ENCODE peak calls at places on chromosomes 7 and 10, in nine cellular contexts. J is uterus, A is tibial nerve, B is K562, S is H54, Z is IMR-90, N is adrenal gland, O is prostate gland, G is HCT116. Q is an unnamed sample.

GRCh38 chr10:122341141-122341810 is 33.2 kb upstream of the PLEKHA1 start:
- DNase-seq in J (peak; percentile 69), A (no peak), B (no peak), S (no peak), Z (no peak), N (no peak), O (peak; percentile 76), G (no peak), Q (no peak)

GRCh38 chr10:44417761-44418160 is 32.9 kb upstream of the CXCL12 start:
- DNase-seq in J (peak; percentile 6), A (no peak), B (no peak), S (no peak), Z (no peak), N (no peak), O (no peak), G (no peak), Q (no peak)

GRCh38 chr7:16611711-16612110 is 33.8 kb downstream of the ANKMY2 start:
- DNase-seq in J (no peak), A (no peak), B (no peak), S (no peak), Z (no peak), N (no peak), O (no peak), G (no peak), Q (no peak)

GRCh38 chr10:5574642-5575131 is 49.9 kb downstream of the CALML3 start:
- DNase-seq in J (no peak), A (no peak), B (no peak), S (no peak), Z (no peak), N (no peak), O (no peak), G (no peak), Q (no peak)

GRCh38 chr10:106741131-106741530 is 423.4 kb downstream of the SORCS1 start:
- DNase-seq in J (no peak), A (no peak), B (no peak), S (no peak), Z (no peak), N (no peak), O (no peak), G (no peak), Q (no peak)

GRCh38 chr10:109306698-109307097 is 616.6 kb downstream of the XPNPEP1 start:
- DNase-seq in J (no peak), A (no peak), B (no peak), S (no peak), Z (peak; percentile 55), N (no peak), O (no peak), G (no peak), Q (no peak)

GRCh38 chr10:3787001-3787400 is 2.0 kb upstream of the KLF6 start:
- DNase-seq in J (no peak), A (no peak), B (no peak), S (no peak), Z (peak; percentile 12), N (no peak), O (no peak), G (no peak), Q (no peak)

GRCh38 chr10:64070241-64070640 is 549.0 kb downstream of the REEP3 start:
- DNase-seq in J (no peak), A (no peak), B (no peak), S (no peak), Z (no peak), N (no peak), O (no peak), G (no peak), Q (no peak)

GRCh38 chr7:142866361-142867096 is 11.7 kb downstream of the EPHB6 start:
- DNase-seq in J (no peak), A (no peak), B (peak; percentile 78), S (peak; percentile 24), Z (no peak), N (no peak), O (peak; percentile 57), G (no peak), Q (peak; percentile 11)

GRCh38 chr7:111640416-111640815 is 78.1 kb upstream of the IMMP2L start:
- DNase-seq in J (no peak), A (no peak), B (no peak), S (no peak), Z (no peak), N (no peak), O (no peak), G (no peak), Q (no peak)

GRCh38 chr7:84914598-84914997 is 272.3 kb downstream of the SEMA3D start:
- DNase-seq in J (no peak), A (no peak), B (no peak), S (no peak), Z (no peak), N (no peak), O (no peak), G (peak; percentile 10), Q (no peak)

GRCh38 chr10:102796407-102797176 is 40.6 kb downstream of the CYP17A1 start:
- DNase-seq in J (peak; percentile 85), A (peak; percentile 81), B (no peak), S (no peak), Z (peak; percentile 41), N (peak; percentile 93), O (peak; percentile 89), G (no peak), Q (peak; percentile 69)
- TF ChIP-seq POLR2A in J (no peak), A (peak; percentile 56), B (no peak), S (no peak), Z (no peak), N (no peak), O (peak; percentile 30), G (no peak), Q (peak; percentile 65)

DNA sequence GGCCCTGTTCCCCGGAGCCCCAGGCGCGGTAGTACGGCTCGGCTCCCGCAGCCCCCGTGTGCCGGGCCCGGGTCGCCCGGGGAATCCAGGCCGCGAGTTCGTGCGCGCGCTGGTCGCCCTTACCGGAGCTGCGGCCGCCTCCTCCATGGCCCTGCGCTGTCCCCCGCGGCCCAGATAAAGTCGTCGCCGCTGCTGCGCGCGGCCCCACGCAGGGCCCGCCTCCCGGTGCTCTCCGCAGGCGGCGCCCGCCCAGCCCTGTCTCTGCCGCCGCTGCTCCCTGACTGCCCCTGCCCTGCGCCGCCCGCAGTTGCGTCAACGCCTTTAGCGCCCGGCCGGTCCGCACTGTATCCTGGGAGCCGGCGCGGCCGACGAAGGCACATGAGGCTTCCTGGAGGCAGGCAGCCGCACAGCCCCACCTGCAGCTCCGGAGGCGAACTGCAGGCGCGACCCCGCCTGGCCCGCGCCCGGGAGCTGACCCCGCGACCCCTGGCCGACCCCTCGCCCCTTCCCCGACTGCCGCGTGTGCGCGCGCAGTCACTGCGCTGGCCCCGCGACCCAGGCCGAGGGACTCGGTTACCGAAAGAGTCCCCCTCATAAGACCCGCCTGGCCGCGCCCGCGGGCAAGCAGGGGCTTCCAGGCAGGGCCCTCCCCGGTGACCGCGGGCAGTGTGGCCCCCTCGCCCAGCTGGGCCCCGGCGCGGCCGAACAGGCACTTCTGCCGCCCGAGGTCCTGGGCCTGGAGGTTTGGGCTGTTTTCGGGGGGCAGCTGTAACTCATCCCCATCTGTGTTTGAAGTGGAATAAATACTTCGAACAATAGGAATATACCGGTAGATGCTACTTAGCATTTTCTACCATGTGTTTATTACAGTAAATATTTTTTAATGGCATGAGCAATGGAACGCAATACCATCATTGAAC is 127.1 kb upstream of the ZNF746 start:
- DNase-seq in J (peak; percentile 87), A (peak; percentile 86), B (peak; percentile 95), S (peak; percentile 93), Z (peak; percentile 91), N (peak; percentile 94), O (peak; percentile 90), G (peak; percentile 81), Q (peak; percentile 98)
- TF ChIP-seq POLR2A in J (no peak), A (no peak), B (peak; percentile 90), S (peak; percentile 94), Z (peak; percentile 87), N (peak; percentile 80), O (peak; percentile 74), G (peak; percentile 51), Q (peak; percentile 89)

GRCh38 chr10:119541046-119541445 is 1.5 kb downstream of the RGS10 start:
- DNase-seq in J (no peak), A (no peak), B (no peak), S (no peak), Z (peak; percentile 40), N (no peak), O (no peak), G (no peak), Q (peak; percentile 31)

GRCh38 chr10:119540038-119540437 is 2.5 kb downstream of the RGS10 start:
- DNase-seq in J (no peak), A (no peak), B (no peak), S (no peak), Z (no peak), N (no peak), O (no peak), G (no peak), Q (no peak)

GRCh38 chr10:119542990-119543813 is 683 bp upstream of the RGS10 start:
- DNase-seq in J (peak; percentile 54), A (peak; percentile 19), B (peak; percentile 72), S (peak; percentile 55), Z (peak; percentile 49), N (peak; percentile 30), O (peak; percentile 43), G (no peak), Q (peak; percentile 78)

GRCh38 chr10:119542357-119542989 is at the start of gene RGS10:
- DNase-seq in J (peak; percentile 80), A (peak; percentile 67), B (peak; percentile 85), S (peak; percentile 77), Z (peak; percentile 72), N (peak; percentile 57), O (peak; percentile 84), G (peak; percentile 56), Q (peak; percentile 90)

GRCh38 chr10:119541459-119542356 is 811 bp downstream of the RGS10 start:
- DNase-seq in J (peak; percentile 32), A (no peak), B (peak; percentile 28), S (no peak), Z (no peak), N (no peak), O (no peak), G (no peak), Q (peak; percentile 74)
- TF ChIP-seq POLR2A in J (no peak), A (no peak), B (no peak), S (no peak), Z (no peak), N (no peak), O (no peak), G (no peak), Q (no peak)

DNA sequence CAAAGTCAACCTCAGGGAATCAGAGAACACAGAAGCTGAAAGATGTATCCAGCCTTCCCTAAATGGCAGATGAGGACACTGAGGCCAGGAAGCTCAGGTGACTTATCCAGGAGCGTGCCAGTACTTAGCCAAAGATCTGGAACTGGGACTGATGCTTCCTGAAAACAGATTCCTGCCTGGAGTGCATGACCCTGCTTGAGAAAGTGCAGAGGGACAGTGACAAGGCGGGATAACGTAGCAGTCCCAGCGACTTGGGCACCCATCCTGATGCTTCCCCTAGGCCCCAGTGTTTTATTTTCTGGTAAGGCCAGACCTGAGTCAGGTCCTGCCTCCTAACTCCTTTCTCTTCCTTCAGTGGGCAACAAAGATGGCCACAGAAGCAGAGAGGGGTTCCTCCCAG is 48.6 kb downstream of the KIAA1217 start:
- DNase-seq in J (no peak), A (no peak), B (no peak), S (no peak), Z (no peak), N (no peak), O (no peak), G (no peak), Q (no peak)
- TF ChIP-seq POLR2A in J (no peak), A (no peak), B (no peak), S (no peak), Z (no peak), N (no peak), O (no peak), G (no peak), Q (no peak)